ENCODE peak calls at places on chromosomes 5 and 9, in four cellular contexts. B is IMR-90, Q is GM12878, A is breast epithelium. Y is an unnamed sample.
A peak's percentile ranks its signal among the peaks of the same experiment; 100 is the strongest.

GRCh38 chr5:1840741-1841521 is 39.7 kb downstream of the NDUFS6 start:
- DNase-seq in B (no peak), Q (no peak), A (no peak), Y (no peak)

GRCh38 chr9:136220017-136220729 is 15.2 kb upstream of the LHX3 start:
- DNase-seq in B (peak; percentile 55), Q (no peak), A (no peak), Y (peak; percentile 98)

GRCh38 chr5:181176258-181176952 is 28.6 kb downstream of the TRIM7 start:
- DNase-seq in B (no peak), Q (no peak), A (no peak), Y (no peak)

GRCh38 chr5:32587067-32587551 is 1.8 kb downstream of the SUB1 start:
- DNase-seq in B (no peak), Q (no peak), A (no peak), Y (no peak)

GRCh38 chr9:124752967-124753366 is 18.1 kb downstream of the NR6A1 start:
- DNase-seq in B (peak; percentile 82), Q (no peak), A (no peak), Y (peak; percentile 58)

GRCh38 chr5:180808461-180809000 is 5.9 kb upstream of the MGAT1 start:
- DNase-seq in B (no peak), Q (no peak), A (no peak), Y (no peak)

GRCh38 chr5:88502179-88503064 is 233.8 kb upstream of the TMEM161B start:
- DNase-seq in B (no peak), Q (peak; percentile 20), A (no peak), Y (no peak)

GRCh38 chr5:60092671-60093422 is 199.3 kb upstream of the PDE4D start:
- DNase-seq in B (peak; percentile 0), Q (no peak), A (no peak), Y (no peak)

GRCh38 chr5:173457482-173457881 is 129.3 kb upstream of the STC2 start:
- DNase-seq in B (no peak), Q (no peak), A (no peak), Y (no peak)

GRCh38 chr9:14806941-14807340 is 84.4 kb upstream of the CER1 start:
- DNase-seq in B (no peak), Q (no peak), A (no peak), Y (no peak)

GRCh38 chr9:118563677-118564076 is 805.6 kb downstream of the BRINP1 start:
- DNase-seq in B (no peak), Q (no peak), A (no peak), Y (peak; percentile 28)

GRCh38 chr5:89287964-89288363 is 405.0 kb upstream of the MEF2C start:
- DNase-seq in B (no peak), Q (no peak), A (no peak), Y (no peak)

GRCh38 chr5:133247145-133247709 is 195.4 kb downstream of the HSPA4 start:
- DNase-seq in B (no peak), Q (no peak), A (no peak), Y (no peak)

GRCh38 chr5:122653087-122654017 is 121.5 kb upstream of the SNX2 start:
- DNase-seq in B (peak; percentile 16), Q (no peak), A (no peak), Y (no peak)

GRCh38 chr5:107619781-107620180 is 51.0 kb downstream of the EFNA5 start:
- DNase-seq in B (no peak), Q (no peak), A (no peak), Y (no peak)

GRCh38 chr9:105063665-105064247 is 135.8 kb upstream of the ABCA1 start:
- DNase-seq in B (peak; percentile 95), Q (no peak), A (no peak), Y (no peak)

GRCh38 chr5:133552925-133553525 is 59.3 kb downstream of the FSTL4 start:
- DNase-seq in B (peak; percentile 26), Q (no peak), A (no peak), Y (peak; percentile 57)

GRCh38 chr9:108834959-108835696 is 20.7 kb downstream of the ACTL7B start:
- DNase-seq in B (no peak), Q (no peak), A (no peak), Y (no peak)

GRCh38 chr5:96963267-96963666 is 27.4 kb downstream of the LNPEP start:
- DNase-seq in B (peak; percentile 82), Q (peak; percentile 33), A (no peak), Y (peak; percentile 13)

GRCh38 chr5:137566780-137567179 is 67.7 kb upstream of the SPOCK1 start:
- DNase-seq in B (no peak), Q (no peak), A (no peak), Y (no peak)

GRCh38 chr5:111668713-111669112 is 88.3 kb downstream of the NREP start:
- DNase-seq in B (peak; percentile 57), Q (no peak), A (no peak), Y (no peak)

GRCh38 chr5:109409061-109409843 is 522 bp downstream of the PJA2 start:
- DNase-seq in B (peak; percentile 80), Q (peak; percentile 51), A (peak; percentile 61), Y (peak; percentile 42)

GRCh38 chr9:107219486-107219853 is 63.6 kb upstream of the RAD23B start:
- DNase-seq in B (no peak), Q (peak; percentile 49), A (no peak), Y (no peak)

GRCh38 chr5:108046955-108047670 is 334.8 kb downstream of the FBXL17 start:
- DNase-seq in B (no peak), Q (no peak), A (no peak), Y (no peak)

GRCh38 chr5:14064841-14065240 is 78.3 kb upstream of the TRIO start:
- DNase-seq in B (peak; percentile 67), Q (no peak), A (no peak), Y (no peak)

GRCh38 chr5:12675956-12676355 is 771.7 kb upstream of the CTNND2 start:
- DNase-seq in B (no peak), Q (no peak), A (no peak), Y (no peak)

GRCh38 chr5:172502410-172502809 is 48.1 kb upstream of the SH3PXD2B start:
- DNase-seq in B (no peak), Q (no peak), A (no peak), Y (no peak)

GRCh38 chr5:109921735-109922395 is 232.1 kb downstream of the MAN2A1 start:
- DNase-seq in B (no peak), Q (no peak), A (no peak), Y (no peak)

DNA sequence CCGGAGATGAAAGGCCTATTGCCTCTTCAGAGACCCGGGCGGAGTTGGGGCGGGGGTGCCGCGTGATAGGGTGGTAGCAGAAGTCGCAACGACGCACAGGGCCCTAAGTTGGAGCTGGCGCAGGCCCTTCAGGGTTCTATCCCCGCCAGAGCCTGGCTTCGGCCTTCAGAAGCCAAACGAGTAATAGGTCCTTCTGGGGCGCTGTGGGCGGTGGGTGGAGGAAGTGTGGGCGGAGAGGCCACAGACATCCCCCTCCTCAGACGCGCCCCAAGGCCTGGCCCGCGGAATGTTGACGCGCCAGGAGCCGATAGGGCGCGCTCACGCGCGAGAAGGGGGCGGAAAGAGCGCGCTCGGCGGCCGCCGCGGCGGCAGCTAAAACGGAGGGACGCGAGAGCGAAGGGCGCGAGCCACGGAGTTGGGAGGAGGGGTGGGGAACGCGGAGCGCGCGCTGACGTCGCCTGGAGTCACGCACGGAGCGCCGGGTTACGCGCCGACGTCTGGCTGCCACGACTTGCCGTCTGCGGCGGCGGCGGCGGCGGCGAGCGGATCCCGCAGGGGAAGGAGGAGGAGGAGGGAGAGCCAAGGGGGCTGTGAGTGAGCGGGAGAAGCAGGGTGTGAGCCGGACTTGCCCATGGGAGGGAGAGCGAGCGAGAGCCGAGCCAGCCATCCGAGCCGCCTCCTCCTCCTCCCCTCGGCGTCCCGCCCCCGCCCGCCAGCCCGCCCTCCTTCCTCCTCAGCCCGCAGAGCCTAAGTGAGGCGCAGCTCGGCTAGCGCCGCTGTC is 6.4 kb upstream of the PURA start:
- DNase-seq in B (peak; percentile 93), Q (peak; percentile 68), A (peak; percentile 80), Y (peak; percentile 85)
- TF ChIP-seq POLR2A in B (peak; percentile 69), Q (peak; percentile 86), A (peak; percentile 77), Y (peak; percentile 75)

GRCh38 chr5:68922172-68922987 is 171.4 kb upstream of the SLC30A5 start:
- DNase-seq in B (no peak), Q (no peak), A (no peak), Y (no peak)
- TF ChIP-seq POLR2A in B (no peak), Q (no peak), A (no peak), Y (no peak)

GRCh38 chr9:90953805-90954204 is 152.2 kb downstream of the SYK start:
- DNase-seq in B (no peak), Q (no peak), A (no peak), Y (no peak)
- TF ChIP-seq POLR2A in B (no peak), Q (no peak), A (no peak), Y (no peak)

GRCh38 chr5:146042628-146043279 is 62.6 kb downstream of the PLAC8L1 start:
- DNase-seq in B (peak; percentile 80), Q (no peak), A (no peak), Y (peak; percentile 52)
- TF ChIP-seq POLR2A in B (no peak), Q (no peak), A (no peak), Y (no peak)